ENCODE peak calls at places on chromosomes 4 and X, in five cellular contexts. One of them, this sample, is unnamed.

GRCh38 chr4:48939785-48940184 is 33.2 kb upstream of the OCIAD2 start:
- DNase-seq in left ventricle myocardium superior: no peak
- DNase-seq in T-helper 17 cell: no peak
- DNase-seq in activated CD4-positive, CD25-positive, alpha-beta regulatory T cell treated with anti-CD3 and anti-CD28 coated beads, Interleukin-2, amount 50 U/mL, for 72 hours: no peak
- DNase-seq in COR-L47: no peak
- DNase-seq in this sample: peak

GRCh38 chr4:52640808-52641595 is 18.1 kb downstream of the USP46 start:
- DNase-seq in left ventricle myocardium superior: no peak
- DNase-seq in activated CD4-positive, CD25-positive, alpha-beta regulatory T cell treated with anti-CD3 and anti-CD28 coated beads, Interleukin-2, amount 50 U/mL, for 72 hours: no peak
- DNase-seq in COR-L47: no peak
- DNase-seq in T-helper 17 cell: no peak
- DNase-seq in this sample: peak

GRCh38 chrX:107818900-107819521 is 6.7 kb upstream of the MID2 start:
- DNase-seq in COR-L47: no peak
- DNase-seq in activated CD4-positive, CD25-positive, alpha-beta regulatory T cell treated with anti-CD3 and anti-CD28 coated beads, Interleukin-2, amount 50 U/mL, for 72 hours: no peak
- DNase-seq in left ventricle myocardium superior: no peak
- DNase-seq in T-helper 17 cell: no peak
- DNase-seq in this sample: no peak

GRCh38 chr4:176150283-176150682 is 45.1 kb downstream of the SPATA4 start:
- DNase-seq in activated CD4-positive, CD25-positive, alpha-beta regulatory T cell treated with anti-CD3 and anti-CD28 coated beads, Interleukin-2, amount 50 U/mL, for 72 hours: no peak
- DNase-seq in left ventricle myocardium superior: no peak
- DNase-seq in T-helper 17 cell: no peak
- DNase-seq in COR-L47: no peak
- DNase-seq in this sample: peak

GRCh38 chr4:185128272-185129119 is 14.6 kb upstream of the SLC25A4 start:
- DNase-seq in T-helper 17 cell: no peak
- DNase-seq in COR-L47: peak
- DNase-seq in activated CD4-positive, CD25-positive, alpha-beta regulatory T cell treated with anti-CD3 and anti-CD28 coated beads, Interleukin-2, amount 50 U/mL, for 72 hours: no peak
- DNase-seq in left ventricle myocardium superior: peak
- DNase-seq in this sample: no peak

GRCh38 chr4:139453371-139454110 is 380 bp upstream of the RAB33B start:
- DNase-seq in COR-L47: peak
- DNase-seq in activated CD4-positive, CD25-positive, alpha-beta regulatory T cell treated with anti-CD3 and anti-CD28 coated beads, Interleukin-2, amount 50 U/mL, for 72 hours: peak
- DNase-seq in T-helper 17 cell: peak
- DNase-seq in left ventricle myocardium superior: peak
- DNase-seq in this sample: peak

GRCh38 chr4:5191831-5192230 is 140.6 kb downstream of the STK32B start:
- DNase-seq in COR-L47: no peak
- DNase-seq in left ventricle myocardium superior: no peak
- DNase-seq in T-helper 17 cell: no peak
- DNase-seq in activated CD4-positive, CD25-positive, alpha-beta regulatory T cell treated with anti-CD3 and anti-CD28 coated beads, Interleukin-2, amount 50 U/mL, for 72 hours: no peak
- DNase-seq in this sample: no peak

GRCh38 chr4:139599594-139600374 is 43.8 kb upstream of the SETD7 start:
- DNase-seq in COR-L47: peak
- DNase-seq in activated CD4-positive, CD25-positive, alpha-beta regulatory T cell treated with anti-CD3 and anti-CD28 coated beads, Interleukin-2, amount 50 U/mL, for 72 hours: no peak
- DNase-seq in left ventricle myocardium superior: no peak
- DNase-seq in T-helper 17 cell: no peak
- DNase-seq in this sample: peak

GRCh38 chrX:18964880-18965279 is 19.0 kb downstream of the PHKA2 start:
- DNase-seq in COR-L47: no peak
- DNase-seq in left ventricle myocardium superior: no peak
- DNase-seq in activated CD4-positive, CD25-positive, alpha-beta regulatory T cell treated with anti-CD3 and anti-CD28 coated beads, Interleukin-2, amount 50 U/mL, for 72 hours: no peak
- DNase-seq in T-helper 17 cell: no peak
- DNase-seq in this sample: no peak

GRCh38 chrX:9786839-9787635 is 808 bp downstream of the SHROOM2 start:
- DNase-seq in activated CD4-positive, CD25-positive, alpha-beta regulatory T cell treated with anti-CD3 and anti-CD28 coated beads, Interleukin-2, amount 50 U/mL, for 72 hours: no peak
- DNase-seq in left ventricle myocardium superior: no peak
- DNase-seq in COR-L47: no peak
- DNase-seq in T-helper 17 cell: no peak
- DNase-seq in this sample: no peak

GRCh38 chrX:151765026-151765425 is 30.5 kb downstream of the CNGA2 start:
- DNase-seq in activated CD4-positive, CD25-positive, alpha-beta regulatory T cell treated with anti-CD3 and anti-CD28 coated beads, Interleukin-2, amount 50 U/mL, for 72 hours: no peak
- DNase-seq in T-helper 17 cell: no peak
- DNase-seq in left ventricle myocardium superior: no peak
- DNase-seq in COR-L47: no peak
- DNase-seq in this sample: no peak

GRCh38 chr4:14294611-14295010 is 667.1 kb upstream of the BOD1L1 start:
- DNase-seq in left ventricle myocardium superior: no peak
- DNase-seq in T-helper 17 cell: no peak
- DNase-seq in activated CD4-positive, CD25-positive, alpha-beta regulatory T cell treated with anti-CD3 and anti-CD28 coated beads, Interleukin-2, amount 50 U/mL, for 72 hours: no peak
- DNase-seq in COR-L47: no peak
- DNase-seq in this sample: peak

GRCh38 chrX:9357500-9358139 is 107.2 kb upstream of the TBL1X start:
- DNase-seq in activated CD4-positive, CD25-positive, alpha-beta regulatory T cell treated with anti-CD3 and anti-CD28 coated beads, Interleukin-2, amount 50 U/mL, for 72 hours: no peak
- DNase-seq in COR-L47: peak
- DNase-seq in T-helper 17 cell: no peak
- DNase-seq in left ventricle myocardium superior: no peak
- DNase-seq in this sample: no peak

GRCh38 chr4:105965183-105965800 is 70.0 kb downstream of the NPNT start:
- DNase-seq in left ventricle myocardium superior: no peak
- DNase-seq in T-helper 17 cell: no peak
- DNase-seq in activated CD4-positive, CD25-positive, alpha-beta regulatory T cell treated with anti-CD3 and anti-CD28 coated beads, Interleukin-2, amount 50 U/mL, for 72 hours: no peak
- DNase-seq in COR-L47: no peak
- DNase-seq in this sample: no peak

GRCh38 chr4:4860803-4861591 is 1.5 kb downstream of the MSX1 start:
- DNase-seq in T-helper 17 cell: no peak
- DNase-seq in activated CD4-positive, CD25-positive, alpha-beta regulatory T cell treated with anti-CD3 and anti-CD28 coated beads, Interleukin-2, amount 50 U/mL, for 72 hours: no peak
- DNase-seq in COR-L47: no peak
- DNase-seq in left ventricle myocardium superior: peak
- DNase-seq in this sample: no peak

GRCh38 chrX:154761977-154762528 is 611 bp upstream of the DKC1 start:
- DNase-seq in T-helper 17 cell: no peak
- DNase-seq in activated CD4-positive, CD25-positive, alpha-beta regulatory T cell treated with anti-CD3 and anti-CD28 coated beads, Interleukin-2, amount 50 U/mL, for 72 hours: no peak
- DNase-seq in COR-L47: peak
- DNase-seq in left ventricle myocardium superior: no peak
- DNase-seq in this sample: no peak

GRCh38 chr4:64882311-64883086 is 473.2 kb upstream of the TECRL start:
- DNase-seq in activated CD4-positive, CD25-positive, alpha-beta regulatory T cell treated with anti-CD3 and anti-CD28 coated beads, Interleukin-2, amount 50 U/mL, for 72 hours: no peak
- DNase-seq in left ventricle myocardium superior: no peak
- DNase-seq in T-helper 17 cell: no peak
- DNase-seq in COR-L47: no peak
- DNase-seq in this sample: no peak

GRCh38 chr4:70670332-70671014 is 4.2 kb upstream of the JCHAIN start:
- DNase-seq in COR-L47: no peak
- DNase-seq in T-helper 17 cell: no peak
- DNase-seq in activated CD4-positive, CD25-positive, alpha-beta regulatory T cell treated with anti-CD3 and anti-CD28 coated beads, Interleukin-2, amount 50 U/mL, for 72 hours: no peak
- DNase-seq in left ventricle myocardium superior: no peak
- DNase-seq in this sample: peak

GRCh38 chr4:17758459-17758858 is 23.0 kb downstream of the FAM184B start:
- DNase-seq in T-helper 17 cell: no peak
- DNase-seq in activated CD4-positive, CD25-positive, alpha-beta regulatory T cell treated with anti-CD3 and anti-CD28 coated beads, Interleukin-2, amount 50 U/mL, for 72 hours: no peak
- DNase-seq in COR-L47: peak
- DNase-seq in left ventricle myocardium superior: no peak
- DNase-seq in this sample: no peak

GRCh38 chr4:181939199-181939945 is 303.8 kb upstream of the TENM3 start:
- DNase-seq in T-helper 17 cell: no peak
- DNase-seq in activated CD4-positive, CD25-positive, alpha-beta regulatory T cell treated with anti-CD3 and anti-CD28 coated beads, Interleukin-2, amount 50 U/mL, for 72 hours: no peak
- DNase-seq in COR-L47: no peak
- DNase-seq in left ventricle myocardium superior: no peak
- DNase-seq in this sample: no peak

GRCh38 chr4:99838927-99839326 is 22.3 kb downstream of the DAPP1 start:
- DNase-seq in activated CD4-positive, CD25-positive, alpha-beta regulatory T cell treated with anti-CD3 and anti-CD28 coated beads, Interleukin-2, amount 50 U/mL, for 72 hours: no peak
- DNase-seq in COR-L47: no peak
- DNase-seq in left ventricle myocardium superior: no peak
- DNase-seq in T-helper 17 cell: no peak
- DNase-seq in this sample: no peak

GRCh38 chr4:7651461-7651921 is 216.8 kb upstream of the PSAPL1 start:
- DNase-seq in T-helper 17 cell: no peak
- DNase-seq in COR-L47: no peak
- DNase-seq in activated CD4-positive, CD25-positive, alpha-beta regulatory T cell treated with anti-CD3 and anti-CD28 coated beads, Interleukin-2, amount 50 U/mL, for 72 hours: no peak
- DNase-seq in left ventricle myocardium superior: peak
- DNase-seq in this sample: no peak

GRCh38 chr4:26858035-26858918 is 2.4 kb upstream of the STIM2 start:
- DNase-seq in COR-L47: no peak
- DNase-seq in activated CD4-positive, CD25-positive, alpha-beta regulatory T cell treated with anti-CD3 and anti-CD28 coated beads, Interleukin-2, amount 50 U/mL, for 72 hours: no peak
- DNase-seq in left ventricle myocardium superior: no peak
- DNase-seq in T-helper 17 cell: no peak
- DNase-seq in this sample: no peak

GRCh38 chr4:145679520-145679919 is 426 bp upstream of the C4orf51 start:
- DNase-seq in left ventricle myocardium superior: peak
- DNase-seq in activated CD4-positive, CD25-positive, alpha-beta regulatory T cell treated with anti-CD3 and anti-CD28 coated beads, Interleukin-2, amount 50 U/mL, for 72 hours: no peak
- DNase-seq in COR-L47: peak
- DNase-seq in T-helper 17 cell: no peak
- DNase-seq in this sample: peak

GRCh38 chr4:8665406-8666360 is 73.1 kb downstream of the CPZ start:
- DNase-seq in activated CD4-positive, CD25-positive, alpha-beta regulatory T cell treated with anti-CD3 and anti-CD28 coated beads, Interleukin-2, amount 50 U/mL, for 72 hours: no peak
- DNase-seq in T-helper 17 cell: no peak
- DNase-seq in COR-L47: no peak
- DNase-seq in left ventricle myocardium superior: no peak
- DNase-seq in this sample: peak

GRCh38 chr4:186554890-186555827 is at the start of gene MTNR1A:
- DNase-seq in left ventricle myocardium superior: no peak
- DNase-seq in activated CD4-positive, CD25-positive, alpha-beta regulatory T cell treated with anti-CD3 and anti-CD28 coated beads, Interleukin-2, amount 50 U/mL, for 72 hours: no peak
- DNase-seq in COR-L47: no peak
- DNase-seq in T-helper 17 cell: no peak
- DNase-seq in this sample: no peak

GRCh38 chr4:82797048-82797590 is 1.5 kb downstream of the SCD5 start:
- DNase-seq in left ventricle myocardium superior: no peak
- DNase-seq in COR-L47: no peak
- DNase-seq in activated CD4-positive, CD25-positive, alpha-beta regulatory T cell treated with anti-CD3 and anti-CD28 coated beads, Interleukin-2, amount 50 U/mL, for 72 hours: no peak
- DNase-seq in T-helper 17 cell: no peak
- DNase-seq in this sample: no peak

GRCh38 chr4:150037251-150037856 is 40.9 kb upstream of the DCLK2 start:
- DNase-seq in left ventricle myocardium superior: no peak
- DNase-seq in T-helper 17 cell: no peak
- DNase-seq in activated CD4-positive, CD25-positive, alpha-beta regulatory T cell treated with anti-CD3 and anti-CD28 coated beads, Interleukin-2, amount 50 U/mL, for 72 hours: no peak
- DNase-seq in COR-L47: no peak
- DNase-seq in this sample: no peak

GRCh38 chr4:102620697-102621497 is 119.7 kb downstream of the NFKB1 start:
- DNase-seq in activated CD4-positive, CD25-positive, alpha-beta regulatory T cell treated with anti-CD3 and anti-CD28 coated beads, Interleukin-2, amount 50 U/mL, for 72 hours: no peak
- DNase-seq in COR-L47: peak
- DNase-seq in T-helper 17 cell: no peak
- DNase-seq in left ventricle myocardium superior: no peak
- DNase-seq in this sample: peak